ENCODE peak calls at places on chromosome 6, in six cellular contexts. One of them, this sample, is unnamed.

GRCh38 chr6:74410630-74411029 is 714.6 kb downstream of the CD109 start:
- DNase-seq in cardiac muscle cell: no peak
- DNase-seq in hepatocyte: no peak
- DNase-seq in GM13976: no peak
- DNase-seq in HFFc6: peak
- DNase-seq in glutamatergic neuron: no peak
- DNase-seq in this sample: no peak

GRCh38 chr6:28683945-28684538 is 158.4 kb downstream of the GPX5 start:
- DNase-seq in cardiac muscle cell: peak
- DNase-seq in hepatocyte: peak
- DNase-seq in GM13976: no peak
- DNase-seq in HFFc6: peak
- DNase-seq in glutamatergic neuron: no peak
- DNase-seq in this sample: peak

GRCh38 chr6:13914346-13914745 is 10.4 kb upstream of the RNF182 start:
- DNase-seq in cardiac muscle cell: no peak
- DNase-seq in hepatocyte: no peak
- DNase-seq in GM13976: no peak
- DNase-seq in HFFc6: no peak
- DNase-seq in glutamatergic neuron: no peak
- DNase-seq in this sample: no peak

GRCh38 chr6:150492507-150492906 is 107.2 kb upstream of the PLEKHG1 start:
- DNase-seq in cardiac muscle cell: no peak
- DNase-seq in hepatocyte: no peak
- DNase-seq in GM13976: no peak
- DNase-seq in HFFc6: no peak
- DNase-seq in glutamatergic neuron: no peak
- DNase-seq in this sample: no peak

GRCh38 chr6:129416337-129416990 is 293.5 kb downstream of the ARHGAP18 start:
- DNase-seq in cardiac muscle cell: no peak
- DNase-seq in hepatocyte: no peak
- DNase-seq in GM13976: no peak
- DNase-seq in HFFc6: no peak
- DNase-seq in glutamatergic neuron: no peak
- DNase-seq in this sample: no peak

GRCh38 chr6:56914791-56915658 is 39.9 kb upstream of the BEND6 start:
- DNase-seq in cardiac muscle cell: no peak
- DNase-seq in hepatocyte: no peak
- DNase-seq in GM13976: no peak
- DNase-seq in HFFc6: no peak
- DNase-seq in glutamatergic neuron: peak
- DNase-seq in this sample: no peak

GRCh38 chr6:144912474-144912873 is 627.3 kb downstream of the UTRN start:
- DNase-seq in cardiac muscle cell: no peak
- DNase-seq in hepatocyte: no peak
- DNase-seq in GM13976: no peak
- DNase-seq in HFFc6: peak
- DNase-seq in glutamatergic neuron: no peak
- DNase-seq in this sample: no peak

GRCh38 chr6:126640921-126641320 is 301.0 kb downstream of the CENPW start:
- DNase-seq in cardiac muscle cell: no peak
- DNase-seq in hepatocyte: no peak
- DNase-seq in GM13976: no peak
- DNase-seq in HFFc6: no peak
- DNase-seq in glutamatergic neuron: no peak
- DNase-seq in this sample: no peak

GRCh38 chr6:50608421-50608820 is 104.9 kb upstream of the TFAP2D start:
- DNase-seq in cardiac muscle cell: no peak
- DNase-seq in hepatocyte: no peak
- DNase-seq in GM13976: no peak
- DNase-seq in HFFc6: no peak
- DNase-seq in glutamatergic neuron: no peak
- DNase-seq in this sample: no peak

GRCh38 chr6:44809256-44809655 is 421.8 kb downstream of the CDC5L start:
- DNase-seq in cardiac muscle cell: no peak
- DNase-seq in hepatocyte: no peak
- DNase-seq in GM13976: no peak
- DNase-seq in HFFc6: no peak
- DNase-seq in glutamatergic neuron: no peak
- DNase-seq in this sample: no peak

GRCh38 chr6:39422273-39422672 is 99.8 kb upstream of the KCNK16 start:
- DNase-seq in cardiac muscle cell: no peak
- DNase-seq in hepatocyte: no peak
- DNase-seq in GM13976: no peak
- DNase-seq in HFFc6: no peak
- DNase-seq in glutamatergic neuron: no peak
- DNase-seq in this sample: no peak

GRCh38 chr6:94683409-94683808 is 893.9 kb upstream of the MANEA start:
- DNase-seq in cardiac muscle cell: no peak
- DNase-seq in hepatocyte: no peak
- DNase-seq in GM13976: no peak
- DNase-seq in HFFc6: no peak
- DNase-seq in glutamatergic neuron: no peak
- DNase-seq in this sample: no peak

GRCh38 chr6:38391206-38391908 is 248.4 kb downstream of the BTBD9 start:
- DNase-seq in cardiac muscle cell: no peak
- DNase-seq in hepatocyte: peak
- DNase-seq in GM13976: no peak
- DNase-seq in HFFc6: peak
- DNase-seq in glutamatergic neuron: peak
- DNase-seq in this sample: no peak

GRCh38 chr6:23532227-23532626 is 593.8 kb upstream of the NRSN1 start:
- DNase-seq in cardiac muscle cell: no peak
- DNase-seq in hepatocyte: no peak
- DNase-seq in GM13976: no peak
- DNase-seq in HFFc6: no peak
- DNase-seq in glutamatergic neuron: no peak
- DNase-seq in this sample: no peak

GRCh38 chr6:56091159-56091869 is 156.1 kb downstream of the COL21A1 start:
- DNase-seq in cardiac muscle cell: peak
- DNase-seq in hepatocyte: peak
- DNase-seq in GM13976: no peak
- DNase-seq in HFFc6: peak
- DNase-seq in glutamatergic neuron: no peak
- DNase-seq in this sample: no peak

GRCh38 chr6:21459646-21460045 is 133.9 kb upstream of the SOX4 start:
- DNase-seq in cardiac muscle cell: peak
- DNase-seq in hepatocyte: no peak
- DNase-seq in GM13976: no peak
- DNase-seq in HFFc6: no peak
- DNase-seq in glutamatergic neuron: no peak
- DNase-seq in this sample: no peak

GRCh38 chr6:38974389-38975133 is 74.0 kb upstream of the GLP1R start:
- DNase-seq in cardiac muscle cell: no peak
- DNase-seq in hepatocyte: peak
- DNase-seq in GM13976: no peak
- DNase-seq in HFFc6: peak
- DNase-seq in glutamatergic neuron: no peak
- DNase-seq in this sample: no peak

GRCh38 chr6:29733057-29733456 is 9.8 kb downstream of the HLA-F start:
- DNase-seq in cardiac muscle cell: no peak
- DNase-seq in hepatocyte: no peak
- DNase-seq in GM13976: no peak
- DNase-seq in HFFc6: no peak
- DNase-seq in glutamatergic neuron: no peak
- DNase-seq in this sample: no peak

GRCh38 chr6:125931733-125932450 is 24.7 kb upstream of the HINT3 start:
- DNase-seq in cardiac muscle cell: no peak
- DNase-seq in hepatocyte: no peak
- DNase-seq in GM13976: peak
- DNase-seq in HFFc6: no peak
- DNase-seq in glutamatergic neuron: no peak
- DNase-seq in this sample: no peak

GRCh38 chr6:45479834-45480696 is 102.3 kb upstream of the SUPT3H start:
- DNase-seq in cardiac muscle cell: no peak
- DNase-seq in hepatocyte: peak
- DNase-seq in GM13976: no peak
- DNase-seq in HFFc6: peak
- DNase-seq in glutamatergic neuron: no peak
- DNase-seq in this sample: no peak

GRCh38 chr6:4108561-4109093 is 26.7 kb downstream of the ECI2 start:
- DNase-seq in cardiac muscle cell: no peak
- DNase-seq in hepatocyte: no peak
- DNase-seq in GM13976: no peak
- DNase-seq in HFFc6: no peak
- DNase-seq in glutamatergic neuron: no peak
- DNase-seq in this sample: no peak

GRCh38 chr6:42933195-42933594 is 3.9 kb downstream of the CNPY3 start:
- DNase-seq in cardiac muscle cell: no peak
- DNase-seq in hepatocyte: no peak
- DNase-seq in GM13976: no peak
- DNase-seq in HFFc6: no peak
- DNase-seq in glutamatergic neuron: no peak
- DNase-seq in this sample: no peak

GRCh38 chr6:157380779-157381561 is at the start of gene ZDHHC14:
- DNase-seq in cardiac muscle cell: peak
- DNase-seq in hepatocyte: peak
- DNase-seq in GM13976: peak
- DNase-seq in HFFc6: peak
- DNase-seq in glutamatergic neuron: peak
- DNase-seq in this sample: peak

GRCh38 chr6:154223296-154223695 is 133.3 kb downstream of the IPCEF1 start:
- DNase-seq in cardiac muscle cell: no peak
- DNase-seq in hepatocyte: no peak
- DNase-seq in GM13976: no peak
- DNase-seq in HFFc6: no peak
- DNase-seq in glutamatergic neuron: no peak
- DNase-seq in this sample: no peak

GRCh38 chr6:36754582-36755434 is 57.2 kb downstream of the RAB44 start:
- DNase-seq in cardiac muscle cell: no peak
- DNase-seq in hepatocyte: no peak
- DNase-seq in GM13976: no peak
- DNase-seq in HFFc6: no peak
- DNase-seq in glutamatergic neuron: no peak
- DNase-seq in this sample: no peak

GRCh38 chr6:138769102-138769676 is 4.4 kb upstream of the CCDC28A start:
- DNase-seq in cardiac muscle cell: no peak
- DNase-seq in hepatocyte: peak
- DNase-seq in GM13976: no peak
- DNase-seq in HFFc6: no peak
- DNase-seq in glutamatergic neuron: no peak
- DNase-seq in this sample: no peak

DNA sequence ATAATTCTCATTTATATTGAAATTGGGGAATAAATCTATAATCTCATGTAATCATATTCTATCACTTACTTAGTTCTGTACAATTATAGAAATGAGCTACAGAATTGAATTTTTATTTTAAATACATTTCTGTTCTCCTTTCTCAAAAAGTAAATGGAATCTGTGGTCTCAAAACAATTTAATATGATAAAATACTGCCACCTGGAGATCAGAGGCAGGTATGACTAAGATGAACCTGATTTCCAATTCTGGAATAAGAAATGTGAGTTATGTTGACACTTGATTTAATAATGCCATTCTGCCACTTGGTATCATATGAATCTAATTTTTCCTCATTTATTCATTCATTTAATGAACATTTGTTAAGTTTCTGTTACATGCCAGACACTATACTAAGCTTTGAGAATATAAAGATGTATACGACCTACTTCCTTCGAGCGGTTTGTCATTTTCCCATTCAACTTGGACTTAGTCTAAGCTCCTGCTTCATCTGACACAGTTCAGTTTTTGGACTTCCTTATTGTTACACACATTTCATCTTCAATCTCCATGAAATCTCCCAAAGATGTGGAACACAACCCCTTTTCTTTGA is 7.6 kb upstream of the CCDC28A start:
- DNase-seq in cardiac muscle cell: peak
- DNase-seq in hepatocyte: peak
- DNase-seq in GM13976: peak
- DNase-seq in HFFc6: peak
- DNase-seq in glutamatergic neuron: no peak
- DNase-seq in this sample: no peak
- TF ChIP-seq CTCF in cardiac muscle cell: peak
- TF ChIP-seq CTCF in hepatocyte: peak
- TF ChIP-seq CTCF in GM13976: peak
- TF ChIP-seq CTCF in HFFc6: peak
- TF ChIP-seq CTCF in glutamatergic neuron: peak
- TF ChIP-seq CTCF in this sample: peak

GRCh38 chr6:168091381-168092264 is 12.6 kb upstream of the FRMD1 start:
- DNase-seq in cardiac muscle cell: no peak
- DNase-seq in hepatocyte: no peak
- DNase-seq in GM13976: no peak
- DNase-seq in HFFc6: no peak
- DNase-seq in glutamatergic neuron: no peak
- DNase-seq in this sample: no peak

GRCh38 chr6:168095171-168095691 is 16.2 kb upstream of the FRMD1 start:
- DNase-seq in cardiac muscle cell: no peak
- DNase-seq in hepatocyte: no peak
- DNase-seq in GM13976: no peak
- DNase-seq in HFFc6: no peak
- DNase-seq in glutamatergic neuron: peak
- DNase-seq in this sample: no peak

GRCh38 chr6:168092541-168092940 is 13.5 kb upstream of the FRMD1 start:
- DNase-seq in cardiac muscle cell: no peak
- DNase-seq in hepatocyte: no peak
- DNase-seq in GM13976: no peak
- DNase-seq in HFFc6: no peak
- DNase-seq in glutamatergic neuron: no peak
- DNase-seq in this sample: no peak

GRCh38 chr6:168093634-168094033 is 14.6 kb upstream of the FRMD1 start:
- DNase-seq in cardiac muscle cell: no peak
- DNase-seq in hepatocyte: no peak
- DNase-seq in GM13976: no peak
- DNase-seq in HFFc6: no peak
- DNase-seq in glutamatergic neuron: no peak
- DNase-seq in this sample: no peak

GRCh38 chr6:168093071-168093505 is 14.1 kb upstream of the FRMD1 start:
- DNase-seq in cardiac muscle cell: no peak
- DNase-seq in hepatocyte: no peak
- DNase-seq in GM13976: no peak
- DNase-seq in HFFc6: no peak
- DNase-seq in glutamatergic neuron: no peak
- DNase-seq in this sample: no peak
- TF ChIP-seq CTCF in cardiac muscle cell: no peak
- TF ChIP-seq CTCF in hepatocyte: no peak
- TF ChIP-seq CTCF in GM13976: no peak
- TF ChIP-seq CTCF in HFFc6: no peak
- TF ChIP-seq CTCF in glutamatergic neuron: no peak
- TF ChIP-seq CTCF in this sample: no peak

GRCh38 chr6:87151786-87152527 is 3.4 kb upstream of the ZNF292 start:
- DNase-seq in cardiac muscle cell: peak
- DNase-seq in hepatocyte: peak
- DNase-seq in GM13976: peak
- DNase-seq in HFFc6: peak
- DNase-seq in glutamatergic neuron: peak
- DNase-seq in this sample: peak
- TF ChIP-seq CTCF in cardiac muscle cell: no peak
- TF ChIP-seq CTCF in hepatocyte: no peak
- TF ChIP-seq CTCF in GM13976: no peak
- TF ChIP-seq CTCF in HFFc6: no peak
- TF ChIP-seq CTCF in glutamatergic neuron: no peak
- TF ChIP-seq CTCF in this sample: no peak

GRCh38 chr6:156175971-156176421 is 601.2 kb upstream of the ARID1B start:
- DNase-seq in cardiac muscle cell: peak
- DNase-seq in hepatocyte: peak
- DNase-seq in GM13976: no peak
- DNase-seq in HFFc6: no peak
- DNase-seq in glutamatergic neuron: no peak
- DNase-seq in this sample: peak
- TF ChIP-seq CTCF in cardiac muscle cell: no peak
- TF ChIP-seq CTCF in hepatocyte: peak
- TF ChIP-seq CTCF in GM13976: no peak
- TF ChIP-seq CTCF in HFFc6: no peak
- TF ChIP-seq CTCF in glutamatergic neuron: no peak
- TF ChIP-seq CTCF in this sample: peak